ENCODE peak calls at places on chromosomes 16 and 17, in six cellular contexts. F is PC-3, X is body of pancreas, W is H1, Z is choroid plexus epithelial cell, I is AG10803. H is an unnamed sample.

GRCh38 chr17:29711588-29712385 is 89.1 kb upstream of the CORO6 start:
- DNase-seq in F (no peak), X (no peak), W (no peak), I (peak; percentile 56), Z (no peak), H (no peak)

GRCh38 chr17:19744922-19745757 is 3.0 kb downstream of the ALDH3A1 start:
- DNase-seq in W (peak; percentile 86), Z (peak; percentile 79), X (peak; percentile 96), F (peak; percentile 79), I (peak; percentile 49), H (peak; percentile 87)

GRCh38 chr17:57874434-57875108 is 24.7 kb upstream of the MRPS23 start:
- DNase-seq in I (peak; percentile 94), W (peak; percentile 64), F (no peak), X (peak; percentile 52), Z (peak; percentile 94), H (peak; percentile 70)

GRCh38 chr16:12901204-12901596 is 198 bp upstream of the SHISA9 start:
- DNase-seq in Z (peak; percentile 1), I (no peak), W (no peak), X (no peak), F (no peak), H (no peak)

GRCh38 chr16:10876799-10877341 is at the start of gene CIITA:
- DNase-seq in X (peak; percentile 72), W (no peak), F (peak; percentile 87), I (peak; percentile 84), Z (peak; percentile 60), H (peak; percentile 90)

GRCh38 chr16:50696575-50697420 is 3.4 kb downstream of the NOD2 start:
- DNase-seq in W (no peak), I (peak; percentile 73), Z (peak; percentile 82), X (peak; percentile 51), F (peak; percentile 42), H (peak; percentile 51)

GRCh38 chr16:56279132-56279531 is 87.8 kb downstream of the GNAO1 start:
- DNase-seq in F (peak; percentile 26), X (no peak), I (no peak), W (no peak), Z (no peak), H (peak; percentile 70)

GRCh38 chr16:58030136-58030840 is 4.7 kb downstream of the MMP15 start:
- DNase-seq in W (no peak), F (no peak), I (no peak), X (no peak), Z (no peak), H (no peak)

GRCh38 chr17:19448341-19449268 is 37.6 kb downstream of the RNF112 start:
- DNase-seq in W (no peak), X (peak; percentile 38), I (peak; percentile 98), F (peak; percentile 79), Z (peak; percentile 98), H (no peak)

GRCh38 chr16:35743101-35743692 is 2283.8 kb downstream of the TP53TG3F start:
- DNase-seq in I (no peak), F (no peak), X (no peak), W (no peak), Z (no peak), H (no peak)

GRCh38 chr16:76194621-76195015 is 82.6 kb upstream of the CNTNAP4 start:
- DNase-seq in I (no peak), W (no peak), X (peak; percentile 9), F (no peak), Z (no peak), H (no peak)

GRCh38 chr17:17919169-17920107 is 52.8 kb downstream of the TOM1L2 start:
- DNase-seq in Z (peak; percentile 88), W (no peak), I (peak; percentile 77), F (peak; percentile 90), X (peak; percentile 80), H (peak; percentile 88)

GRCh38 chr16:88640520-88641247 is 2.3 kb downstream of the IL17C start:
- DNase-seq in Z (no peak), W (no peak), I (no peak), F (no peak), X (no peak), H (peak; percentile 54)

GRCh38 chr17:56629450-56630187 is 36.1 kb downstream of the NOG start:
- DNase-seq in F (peak; percentile 71), I (peak; percentile 42), W (peak; percentile 29), Z (peak; percentile 44), X (no peak), H (peak; percentile 35)

GRCh38 chr17:27793168-27793905 is 7.0 kb downstream of the NOS2 start:
- DNase-seq in X (peak; percentile 30), F (no peak), Z (no peak), W (no peak), I (no peak), H (no peak)

GRCh38 chr17:59361916-59362810 is 30.7 kb downstream of the YPEL2 start:
- DNase-seq in W (no peak), I (peak; percentile 94), F (peak; percentile 69), Z (peak; percentile 96), X (no peak), H (no peak)

GRCh38 chr16:86898386-86898785 is 320.0 kb downstream of the FOXL1 start:
- DNase-seq in I (no peak), F (no peak), Z (no peak), W (no peak), X (no peak), H (no peak)

GRCh38 chr16:49615606-49616005 is 240.3 kb downstream of the ZNF423 start:
- DNase-seq in W (no peak), F (no peak), I (no peak), Z (no peak), X (no peak), H (no peak)

GRCh38 chr16:67110136-67110847 is 551 bp downstream of the PHAF1 start:
- DNase-seq in F (no peak), W (no peak), Z (no peak), I (no peak), X (peak; percentile 26), H (peak; percentile 95)

GRCh38 chr17:2222901-2223616 is 80.5 kb downstream of the SMG6 start:
- DNase-seq in Z (peak; percentile 79), F (no peak), X (peak; percentile 55), W (no peak), I (peak; percentile 85), H (no peak)

GRCh38 chr17:49993423-49994037 is 1.5 kb downstream of the DLX3 start:
- DNase-seq in F (peak; percentile 40), I (no peak), W (no peak), X (peak; percentile 52), Z (no peak), H (peak; percentile 25)

GRCh38 chr16:46811682-46812081 is 19.3 kb downstream of the C16orf87 start:
- DNase-seq in W (no peak), F (no peak), X (no peak), Z (no peak), I (no peak), H (no peak)

GRCh38 chr16:46812781-46813555 is 18.0 kb downstream of the C16orf87 start:
- DNase-seq in I (no peak), Z (no peak), X (no peak), W (no peak), F (peak; percentile 11), H (no peak)

GRCh38 chr16:46817961-46818360 is 13.0 kb downstream of the C16orf87 start:
- DNase-seq in X (no peak), I (peak; percentile 1), F (no peak), W (no peak), Z (peak; percentile 36), H (peak; percentile 22)

GRCh38 chr16:46813611-46814010 is 17.4 kb downstream of the C16orf87 start:
- DNase-seq in F (no peak), X (no peak), W (no peak), I (no peak), Z (no peak), H (no peak)

DNA sequence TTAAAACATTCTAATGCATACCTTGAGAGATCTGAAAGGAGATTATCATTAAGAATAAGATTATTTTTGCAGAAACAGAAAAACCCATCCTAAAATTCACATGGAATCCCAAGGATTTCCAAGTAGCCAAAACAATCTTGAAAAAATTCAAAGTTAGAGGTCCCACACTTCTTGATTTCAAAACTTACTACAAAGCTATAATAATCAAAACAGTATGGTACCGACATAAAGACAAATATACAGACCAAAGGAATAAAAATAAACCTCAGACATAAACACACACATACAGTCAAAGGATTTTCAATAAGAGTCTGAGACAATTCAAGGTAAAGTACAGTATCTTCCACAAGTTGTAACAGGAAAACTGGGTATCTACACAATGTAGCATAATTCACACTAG is 16.2 kb downstream of the C16orf87 start:
- DNase-seq in X (no peak), Z (no peak), I (no peak), F (no peak), W (no peak), H (no peak)
- H3K4me3 ChIP-seq in X (no peak overlapping the region), Z (no peak overlapping the region), I (no peak overlapping the region), F (no peak overlapping the region), W (no peak overlapping the region), H (no peak overlapping the region)

GRCh38 chr17:41463746-41464145 is 3.4 kb downstream of the KRT32 start:
- DNase-seq in F (peak; percentile 56), Z (no peak), X (no peak), W (no peak), I (no peak), H (no peak)
- H3K4me3 ChIP-seq in F (no peak overlapping the region), Z (no peak overlapping the region), X (no peak overlapping the region), W (no peak overlapping the region), I (no peak overlapping the region), H (no peak overlapping the region)

DNA sequence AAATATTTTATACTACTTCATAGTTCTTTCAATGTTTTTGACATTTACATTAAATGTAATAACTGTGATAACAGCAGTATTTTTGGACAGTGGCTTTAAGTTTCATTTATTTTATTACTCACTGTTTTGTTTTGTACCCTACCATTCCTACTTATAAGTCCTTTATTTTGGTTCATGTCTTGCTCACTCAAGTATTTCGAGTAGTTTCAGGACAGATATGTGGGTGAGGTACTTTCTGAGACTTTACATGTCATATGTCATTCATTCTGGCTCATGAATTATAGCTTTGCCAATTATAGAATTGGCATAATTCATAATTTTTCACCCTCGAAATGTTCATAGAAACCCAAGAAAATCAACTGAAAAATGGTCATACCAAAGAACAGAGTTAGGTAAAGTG is 44.4 kb downstream of the PIK3R5 start:
- DNase-seq in F (no peak), X (no peak), Z (no peak), W (no peak), I (no peak), H (no peak)
- H3K4me3 ChIP-seq in F (no peak overlapping the region), X (no peak overlapping the region), Z (no peak overlapping the region), W (no peak overlapping the region), I (no peak overlapping the region), H (no peak overlapping the region)

GRCh38 chr17:77088455-77089117 is 52.2 kb upstream of the SEC14L1 start:
- DNase-seq in X (peak; percentile 91), W (peak; percentile 93), F (peak; percentile 98), Z (peak; percentile 98), I (peak; percentile 97), H (peak; percentile 96)

GRCh38 chr17:77087650-77088454 is 52.9 kb upstream of the SEC14L1 start:
- DNase-seq in X (no peak), F (no peak), Z (no peak), I (no peak), W (no peak), H (no peak)

GRCh38 chr17:77089118-77089477 is 51.7 kb upstream of the SEC14L1 start:
- DNase-seq in X (peak; percentile 18), Z (no peak), I (no peak), F (peak; percentile 32), W (no peak), H (peak; percentile 29)

GRCh38 chr17:77092025-77092424 is 48.7 kb upstream of the SEC14L1 start:
- DNase-seq in W (no peak), I (no peak), F (no peak), X (no peak), Z (no peak), H (no peak)

DNA sequence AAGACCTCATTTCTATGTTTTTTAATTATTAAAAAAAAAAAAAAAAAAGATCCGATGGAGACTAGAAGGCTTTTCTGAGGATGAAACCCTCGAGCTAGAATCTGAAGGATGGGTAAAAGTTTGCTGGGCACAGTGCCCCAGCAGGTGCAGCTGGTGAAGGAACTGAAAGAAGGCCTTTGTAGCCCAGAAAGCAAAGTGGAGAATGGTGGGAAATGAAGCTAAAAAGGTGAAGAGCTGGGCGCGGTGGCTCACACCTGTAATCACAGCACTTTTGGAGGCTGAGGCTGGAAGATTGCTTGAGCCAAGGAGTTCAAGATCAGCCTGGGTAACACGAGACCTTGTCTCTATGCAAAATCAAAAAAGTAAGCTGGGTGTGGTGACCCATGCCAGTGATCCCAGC is 50.3 kb upstream of the SEC14L1 start:
- DNase-seq in I (no peak), W (no peak), X (no peak), F (no peak), Z (no peak), H (no peak)
- H3K4me3 ChIP-seq in I (no peak overlapping the region), W (no peak overlapping the region), X (no peak overlapping the region), F (no peak overlapping the region), Z (no peak overlapping the region), H (no peak overlapping the region)